ENCODE peak calls at places on chromosomes 7 and 10, in six cellular contexts. O, Y, K, M, E and I are unnamed samples.

GRCh38 chr7:27305854-27306253 is 63.3 kb downstream of the EVX1 start:
- DNase-seq in E (no peak), O (no peak), K (no peak), Y (no peak), M (no peak), I (no peak)

GRCh38 chr7:20064181-20064970 is 152.8 kb downstream of the MACC1 start:
- DNase-seq in Y (no peak), O (no peak), E (no peak), M (no peak), K (no peak), I (peak)

GRCh38 chr10:123241391-123242141 is 87.4 kb downstream of the BUB3 start:
- DNase-seq in M (no peak), K (no peak), E (no peak), O (no peak), Y (no peak), I (no peak)

GRCh38 chr10:124644281-124644680 is 99.9 kb downstream of the FAM53B start:
- DNase-seq in K (no peak), M (no peak), O (no peak), Y (no peak), E (no peak), I (no peak)

GRCh38 chr10:116470071-116470470 is 42.4 kb downstream of the PNLIPRP3 start:
- DNase-seq in O (no peak), K (no peak), Y (no peak), E (no peak), M (no peak), I (no peak)

GRCh38 chr10:133252223-133252552 is 14.5 kb downstream of the VENTX start:
- DNase-seq in O (no peak), E (no peak), Y (no peak), M (no peak), K (no peak), I (no peak)

GRCh38 chr7:4123823-4124222 is 558.3 kb upstream of the FOXK1 start:
- DNase-seq in K (no peak), E (no peak), O (no peak), Y (no peak), M (no peak), I (no peak)

GRCh38 chr10:77641788-77642397 is 4.3 kb upstream of the KCNMA1 start:
- DNase-seq in E (no peak), O (peak), M (peak), K (peak), Y (no peak), I (peak)

GRCh38 chr7:2530076-2530967 is 10.7 kb downstream of the LFNG start:
- DNase-seq in O (peak), M (no peak), E (no peak), Y (peak), K (no peak), I (peak)

GRCh38 chr10:71963351-71963755 is 842 bp upstream of the CHST3 start:
- DNase-seq in K (no peak), M (peak), O (peak), Y (peak), E (peak), I (peak)

GRCh38 chr10:71962915-71963314 is 1.3 kb upstream of the CHST3 start:
- DNase-seq in K (no peak), Y (no peak), O (no peak), E (no peak), M (no peak), I (no peak)

GRCh38 chr10:71965623-71966022 is 1.4 kb downstream of the CHST3 start:
- DNase-seq in M (no peak), Y (no peak), E (no peak), K (no peak), O (no peak), I (no peak)

GRCh38 chr10:71964669-71965515 is 697 bp downstream of the CHST3 start:
- DNase-seq in K (peak), O (peak), Y (peak), E (no peak), M (peak), I (peak)

GRCh38 chr10:71963756-71964668 is at the start of gene CHST3:
- DNase-seq in E (no peak), K (peak), M (peak), Y (peak), O (peak), I (peak)
- TF ChIP-seq CTCF in E (no peak), K (no peak), M (no peak), Y (no peak), O (no peak), I (no peak)

DNA sequence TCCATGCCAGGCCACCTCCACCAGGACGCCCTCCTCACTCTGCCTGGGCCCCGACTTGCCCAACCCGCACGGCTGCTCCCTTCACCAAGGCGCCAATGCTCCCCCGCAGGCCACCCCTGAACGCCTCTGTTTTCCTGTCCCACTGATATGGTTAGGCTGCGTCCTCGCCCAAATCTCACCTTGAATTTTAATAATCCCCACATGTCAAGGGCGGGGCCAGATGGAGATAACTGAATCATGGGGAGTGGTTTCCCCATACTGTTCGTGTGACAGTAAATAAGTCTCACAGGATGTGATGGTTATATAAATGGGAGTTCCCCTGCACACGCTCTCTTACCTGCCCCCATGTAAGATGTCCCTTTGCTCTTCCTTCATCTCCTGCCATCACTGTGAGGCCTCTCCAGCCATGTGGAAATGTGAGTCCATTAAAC is 29.8 kb downstream of the RSU1 start:
- DNase-seq in E (no peak), Y (no peak), O (no peak), M (no peak), K (no peak), I (no peak)
- H3K4me3 ChIP-seq in E (no peak), Y (no peak), O (no peak), M (no peak), K (no peak), I (no peak)

DNA sequence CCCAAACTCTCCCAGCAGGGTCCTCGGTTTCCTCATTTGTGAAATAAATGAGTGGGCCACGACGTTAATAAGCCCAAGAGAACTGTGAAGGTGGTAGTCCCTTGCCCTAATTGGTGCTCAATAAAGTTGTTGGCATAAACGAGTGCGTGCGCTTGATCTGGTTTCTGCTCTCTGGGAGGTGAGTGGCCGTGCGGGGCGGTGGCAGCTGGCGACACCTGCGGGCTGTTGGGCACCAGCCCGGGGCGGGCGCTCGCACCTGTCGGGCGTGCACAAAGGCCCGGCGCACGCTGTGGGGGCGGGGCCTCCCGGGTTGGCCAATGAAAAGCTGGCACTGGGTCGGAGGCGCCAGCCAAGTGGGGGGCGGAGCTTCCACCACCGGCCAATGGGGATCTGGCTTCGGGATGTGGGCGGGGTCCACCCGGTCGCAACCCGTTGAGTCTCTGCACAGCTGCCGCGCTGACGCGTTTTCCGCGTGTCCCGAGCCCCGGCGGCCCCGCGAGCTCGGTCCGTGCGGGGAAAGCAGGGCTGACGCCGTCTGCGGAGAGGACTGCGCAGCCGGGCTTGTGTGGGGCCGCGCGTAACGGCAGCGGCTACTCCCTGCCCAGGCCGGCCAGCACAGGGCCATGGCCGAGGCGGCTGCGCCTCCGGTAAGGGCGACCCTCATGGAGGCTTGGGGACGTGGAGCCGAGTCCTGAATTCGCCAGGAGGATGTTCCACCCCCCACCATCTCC is 23.0 kb downstream of the ZNF783 start:
- DNase-seq in Y (peak), M (peak), O (peak), E (peak), K (peak), I (peak)
- TF ChIP-seq CTCF in Y (no peak), M (no peak), O (no peak), E (no peak), K (peak), I (no peak)

GRCh38 chr7:155754165-155754564 is 58.1 kb downstream of the SHH start:
- DNase-seq in M (no peak), Y (no peak), K (no peak), O (no peak), E (no peak), I (no peak)
- H3K4me3 ChIP-seq in M (no peak), Y (no peak), K (no peak), O (no peak), E (no peak), I (no peak)

DNA sequence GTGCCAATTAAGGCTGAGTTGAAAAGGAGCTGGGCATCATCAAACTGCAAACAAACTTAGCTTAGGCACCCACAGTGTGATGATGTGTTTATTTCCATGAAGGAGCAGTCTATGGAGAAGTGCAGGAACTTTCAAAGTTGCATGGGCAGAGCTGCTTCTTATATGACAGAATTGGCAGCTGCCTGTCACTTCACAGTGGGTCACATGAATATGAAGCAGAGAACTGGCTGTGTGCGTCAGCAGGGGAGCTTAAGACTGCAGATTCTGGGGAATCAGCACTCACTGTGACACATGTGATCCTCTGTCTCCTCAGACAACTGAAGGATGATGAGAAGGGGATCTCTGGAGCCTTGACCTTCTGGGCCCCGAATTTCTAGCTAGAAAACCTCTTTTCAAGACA is 36.6 kb downstream of the RBM28 start:
- DNase-seq in E (peak), Y (no peak), O (no peak), M (no peak), K (no peak), I (no peak)
- TF ChIP-seq CTCF in E (no peak), Y (no peak), O (no peak), M (no peak), K (no peak), I (no peak)

GRCh38 chr10:51877636-51878035 is 178.2 kb upstream of the CSTF2T start:
- DNase-seq in O (no peak), E (no peak), K (no peak), Y (no peak), M (no peak), I (no peak)

GRCh38 chr10:51879238-51879637 is 179.8 kb upstream of the CSTF2T start:
- DNase-seq in O (peak), M (no peak), E (no peak), K (no peak), Y (no peak), I (peak)

GRCh38 chr10:51876528-51876927 is 177.1 kb upstream of the CSTF2T start:
- DNase-seq in Y (no peak), M (no peak), E (no peak), K (no peak), O (no peak), I (no peak)

GRCh38 chr10:51876979-51877378 is 177.6 kb upstream of the CSTF2T start:
- DNase-seq in Y (no peak), O (no peak), E (no peak), K (no peak), M (no peak), I (no peak)

DNA sequence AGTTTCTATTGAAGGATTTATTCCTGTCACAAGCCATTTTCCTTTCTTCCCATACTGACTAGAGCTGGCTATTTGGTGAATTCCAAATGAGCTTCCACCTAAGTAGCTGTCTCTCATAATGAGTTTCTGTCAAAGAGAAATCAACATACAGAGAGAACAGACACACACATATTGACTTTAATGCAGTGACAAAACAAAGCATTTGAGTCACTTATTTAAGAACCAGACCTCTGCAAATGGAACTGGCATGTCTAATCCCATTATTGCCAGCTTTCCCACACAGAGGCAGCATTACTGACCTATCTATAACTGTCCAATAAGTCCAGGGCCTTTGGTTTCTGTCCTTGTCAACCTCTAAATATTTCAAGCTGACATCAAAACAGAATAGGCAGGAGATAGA is 179.3 kb upstream of the CSTF2T start:
- DNase-seq in M (no peak), O (no peak), E (no peak), K (no peak), Y (no peak), I (no peak)
- H3K4me3 ChIP-seq in M (no peak), O (peak), E (no peak), K (no peak), Y (no peak), I (no peak)

DNA sequence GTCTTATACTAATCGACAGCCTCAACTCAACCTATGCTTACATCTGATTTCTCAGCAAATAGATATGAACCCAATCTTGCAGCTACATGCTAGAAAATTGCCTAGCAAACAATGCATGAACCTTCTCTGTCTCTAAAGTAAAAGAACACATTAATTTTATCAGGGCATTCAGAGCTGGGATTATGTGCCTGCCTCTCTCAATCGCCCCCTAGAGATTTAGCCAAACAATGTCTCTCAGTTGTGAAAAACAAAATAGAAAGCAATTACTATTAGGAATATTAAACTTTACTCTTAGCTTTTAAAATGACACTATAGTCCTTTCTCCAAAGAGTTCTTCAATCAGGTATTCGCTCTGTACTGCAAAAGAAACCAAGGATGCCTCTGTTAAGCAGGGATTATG is 737.1 kb downstream of the PARD3 start:
- DNase-seq in Y (no peak), E (no peak), K (no peak), O (no peak), M (no peak), I (no peak)
- TF ChIP-seq CTCF in Y (peak), E (no peak), K (no peak), O (no peak), M (peak), I (no peak)